ENCODE peak calls at places on chromosome 9, in five cellular contexts. T, I, W, B and C are unnamed samples.

GRCh38 chr9:72158680-72159079 is 9.4 kb downstream of the GDA start:
- DNase-seq in I (no peak), B (no peak), W (no peak), T (no peak), C (no peak)

GRCh38 chr9:114516913-114517312 is 11.6 kb upstream of the WHRN start:
- DNase-seq in B (peak; percentile 86), T (no peak), W (no peak), I (no peak), C (no peak)

GRCh38 chr9:4362281-4362680 is 62.4 kb upstream of the GLIS3 start:
- DNase-seq in I (no peak), B (no peak), W (no peak), T (no peak), C (no peak)

GRCh38 chr9:134781895-134782294 is 98.7 kb upstream of the FCN2 start:
- DNase-seq in B (no peak), I (no peak), T (peak; percentile 60), W (no peak), C (no peak)

GRCh38 chr9:121876658-121877271 is 216.3 kb downstream of the TTLL11 start:
- DNase-seq in B (peak; percentile 89), I (no peak), T (no peak), W (no peak), C (no peak)

GRCh38 chr9:86572904-86573303 is 218.7 kb upstream of the TUT7 start:
- DNase-seq in T (no peak), B (no peak), I (no peak), W (no peak), C (no peak)

GRCh38 chr9:81819859-81820546 is 108.2 kb upstream of the SPATA31D4 start:
- DNase-seq in T (peak; percentile 15), B (no peak), W (no peak), I (no peak), C (no peak)

GRCh38 chr9:104110509-104110908 is 16.4 kb downstream of the SMC2 start:
- DNase-seq in W (no peak), B (no peak), I (no peak), T (no peak), C (no peak)

GRCh38 chr9:38110476-38110875 is 41.4 kb upstream of the SHB start:
- DNase-seq in I (no peak), T (no peak), B (no peak), W (no peak), C (no peak)

GRCh38 chr9:127586537-127586936 is 25.5 kb upstream of the STXBP1 start:
- DNase-seq in W (peak; percentile 78), I (peak; percentile 52), B (peak; percentile 84), T (peak; percentile 86), C (peak; percentile 31)

GRCh38 chr9:124264812-124265211 is 7.1 kb downstream of the NEK6 start:
- DNase-seq in B (peak; percentile 94), T (no peak), W (no peak), I (no peak), C (no peak)